ENCODE peak calls at places on chromosomes 1 and 21, in eight cellular contexts. One of them, this sample, is unnamed.

GRCh38 chr1:241706967-241707366 is 54.9 kb downstream of the WDR64 start:
- DNase-seq in CD4-positive, alpha-beta T cell: peak
- DNase-seq in RWPE1: peak
- DNase-seq in AG04450: no peak
- DNase-seq in fibroblast of lung: no peak
- DNase-seq in endothelial cell: no peak
- DNase-seq in adrenal gland: no peak
- DNase-seq in retinal pigment epithelial cell: no peak
- DNase-seq in this sample: no peak

GRCh38 chr1:7207875-7208646 is 422.8 kb downstream of the CAMTA1 start:
- DNase-seq in retinal pigment epithelial cell: peak
- DNase-seq in AG04450: no peak
- DNase-seq in adrenal gland: peak
- DNase-seq in fibroblast of lung: peak
- DNase-seq in CD4-positive, alpha-beta T cell: no peak
- DNase-seq in endothelial cell: peak
- DNase-seq in RWPE1: peak
- DNase-seq in this sample: peak

GRCh38 chr21:25186278-25186677 is 421.0 kb downstream of the MRPL39 start:
- DNase-seq in CD4-positive, alpha-beta T cell: no peak
- DNase-seq in fibroblast of lung: peak
- DNase-seq in RWPE1: no peak
- DNase-seq in endothelial cell: no peak
- DNase-seq in adrenal gland: peak
- DNase-seq in AG04450: no peak
- DNase-seq in retinal pigment epithelial cell: no peak
- DNase-seq in this sample: no peak

GRCh38 chr1:151612506-151613274 is 840 bp downstream of the SNX27 start:
- DNase-seq in CD4-positive, alpha-beta T cell: no peak
- DNase-seq in fibroblast of lung: peak
- DNase-seq in endothelial cell: peak
- DNase-seq in adrenal gland: peak
- DNase-seq in RWPE1: peak
- DNase-seq in AG04450: no peak
- DNase-seq in retinal pigment epithelial cell: no peak
- DNase-seq in this sample: peak

GRCh38 chr1:3313579-3313955 is 140.9 kb upstream of the ARHGEF16 start:
- DNase-seq in fibroblast of lung: peak
- DNase-seq in retinal pigment epithelial cell: peak
- DNase-seq in endothelial cell: no peak
- DNase-seq in AG04450: peak
- DNase-seq in RWPE1: peak
- DNase-seq in adrenal gland: peak
- DNase-seq in CD4-positive, alpha-beta T cell: no peak
- DNase-seq in this sample: no peak

GRCh38 chr1:33918368-33918767 is 54.5 kb downstream of the HMGB4 start:
- DNase-seq in RWPE1: no peak
- DNase-seq in retinal pigment epithelial cell: no peak
- DNase-seq in AG04450: peak
- DNase-seq in adrenal gland: no peak
- DNase-seq in fibroblast of lung: peak
- DNase-seq in CD4-positive, alpha-beta T cell: no peak
- DNase-seq in endothelial cell: no peak
- DNase-seq in this sample: no peak

GRCh38 chr21:46317710-46318463 is 5.8 kb downstream of the C21orf58 start:
- DNase-seq in adrenal gland: no peak
- DNase-seq in RWPE1: no peak
- DNase-seq in retinal pigment epithelial cell: no peak
- DNase-seq in fibroblast of lung: no peak
- DNase-seq in CD4-positive, alpha-beta T cell: no peak
- DNase-seq in AG04450: no peak
- DNase-seq in endothelial cell: no peak
- DNase-seq in this sample: no peak

GRCh38 chr1:219788091-219788490 is 140.3 kb downstream of the SLC30A10 start:
- DNase-seq in adrenal gland: no peak
- DNase-seq in fibroblast of lung: no peak
- DNase-seq in AG04450: no peak
- DNase-seq in retinal pigment epithelial cell: no peak
- DNase-seq in RWPE1: no peak
- DNase-seq in endothelial cell: no peak
- DNase-seq in CD4-positive, alpha-beta T cell: no peak
- DNase-seq in this sample: no peak

GRCh38 chr1:244304156-244304555 is 147.6 kb downstream of the ADSS2 start:
- DNase-seq in RWPE1: no peak
- DNase-seq in retinal pigment epithelial cell: no peak
- DNase-seq in adrenal gland: no peak
- DNase-seq in fibroblast of lung: no peak
- DNase-seq in endothelial cell: no peak
- DNase-seq in AG04450: no peak
- DNase-seq in CD4-positive, alpha-beta T cell: no peak
- DNase-seq in this sample: no peak

GRCh38 chr1:105072446-105072845 is 1322.7 kb downstream of the AMY1C start:
- DNase-seq in endothelial cell: no peak
- DNase-seq in fibroblast of lung: no peak
- DNase-seq in RWPE1: no peak
- DNase-seq in adrenal gland: no peak
- DNase-seq in AG04450: no peak
- DNase-seq in retinal pigment epithelial cell: no peak
- DNase-seq in CD4-positive, alpha-beta T cell: no peak
- DNase-seq in this sample: no peak

GRCh38 chr1:105073660-105074059 is 1324.0 kb downstream of the AMY1C start:
- DNase-seq in adrenal gland: no peak
- DNase-seq in RWPE1: peak
- DNase-seq in AG04450: no peak
- DNase-seq in fibroblast of lung: no peak
- DNase-seq in endothelial cell: no peak
- DNase-seq in retinal pigment epithelial cell: no peak
- DNase-seq in CD4-positive, alpha-beta T cell: no peak
- DNase-seq in this sample: no peak

GRCh38 chr1:105072850-105073249 is 1323.2 kb downstream of the AMY1C start:
- DNase-seq in fibroblast of lung: no peak
- DNase-seq in AG04450: no peak
- DNase-seq in adrenal gland: no peak
- DNase-seq in endothelial cell: no peak
- DNase-seq in RWPE1: no peak
- DNase-seq in retinal pigment epithelial cell: no peak
- DNase-seq in CD4-positive, alpha-beta T cell: no peak
- DNase-seq in this sample: no peak
- TF ChIP-seq CTCF in fibroblast of lung: no peak
- TF ChIP-seq CTCF in AG04450: no peak
- TF ChIP-seq CTCF in adrenal gland: no peak
- TF ChIP-seq CTCF in endothelial cell: no peak
- TF ChIP-seq CTCF in RWPE1: no peak
- TF ChIP-seq CTCF in retinal pigment epithelial cell: no peak
- TF ChIP-seq CTCF in CD4-positive, alpha-beta T cell: no peak
- TF ChIP-seq CTCF in this sample: no peak

GRCh38 chr1:115134850-115135484 is 45.7 kb upstream of the TSPAN2 start:
- DNase-seq in endothelial cell: no peak
- DNase-seq in AG04450: peak
- DNase-seq in RWPE1: peak
- DNase-seq in CD4-positive, alpha-beta T cell: no peak
- DNase-seq in retinal pigment epithelial cell: peak
- DNase-seq in fibroblast of lung: peak
- DNase-seq in adrenal gland: no peak
- DNase-seq in this sample: no peak
- TF ChIP-seq CTCF in endothelial cell: no peak
- TF ChIP-seq CTCF in AG04450: peak
- TF ChIP-seq CTCF in RWPE1: no peak
- TF ChIP-seq CTCF in CD4-positive, alpha-beta T cell: no peak
- TF ChIP-seq CTCF in retinal pigment epithelial cell: peak
- TF ChIP-seq CTCF in fibroblast of lung: no peak
- TF ChIP-seq CTCF in adrenal gland: no peak
- TF ChIP-seq CTCF in this sample: no peak

GRCh38 chr1:23019851-23020625 is 770 bp downstream of the KDM1A start:
- DNase-seq in retinal pigment epithelial cell: peak
- DNase-seq in fibroblast of lung: peak
- DNase-seq in RWPE1: peak
- DNase-seq in CD4-positive, alpha-beta T cell: no peak
- DNase-seq in AG04450: no peak
- DNase-seq in endothelial cell: peak
- DNase-seq in adrenal gland: peak
- DNase-seq in this sample: peak

GRCh38 chr1:23020731-23021130 is 1.5 kb downstream of the KDM1A start:
- DNase-seq in RWPE1: no peak
- DNase-seq in CD4-positive, alpha-beta T cell: no peak
- DNase-seq in AG04450: no peak
- DNase-seq in fibroblast of lung: peak
- DNase-seq in adrenal gland: no peak
- DNase-seq in retinal pigment epithelial cell: no peak
- DNase-seq in endothelial cell: no peak
- DNase-seq in this sample: no peak

GRCh38 chr1:23021834-23022233 is 2.6 kb downstream of the KDM1A start:
- DNase-seq in adrenal gland: no peak
- DNase-seq in CD4-positive, alpha-beta T cell: no peak
- DNase-seq in retinal pigment epithelial cell: no peak
- DNase-seq in RWPE1: no peak
- DNase-seq in fibroblast of lung: no peak
- DNase-seq in AG04450: no peak
- DNase-seq in endothelial cell: no peak
- DNase-seq in this sample: no peak

GRCh38 chr1:23018661-23019093 is 591 bp upstream of the KDM1A start:
- DNase-seq in adrenal gland: no peak
- DNase-seq in retinal pigment epithelial cell: no peak
- DNase-seq in RWPE1: peak
- DNase-seq in fibroblast of lung: no peak
- DNase-seq in AG04450: no peak
- DNase-seq in endothelial cell: no peak
- DNase-seq in CD4-positive, alpha-beta T cell: no peak
- DNase-seq in this sample: no peak

DNA sequence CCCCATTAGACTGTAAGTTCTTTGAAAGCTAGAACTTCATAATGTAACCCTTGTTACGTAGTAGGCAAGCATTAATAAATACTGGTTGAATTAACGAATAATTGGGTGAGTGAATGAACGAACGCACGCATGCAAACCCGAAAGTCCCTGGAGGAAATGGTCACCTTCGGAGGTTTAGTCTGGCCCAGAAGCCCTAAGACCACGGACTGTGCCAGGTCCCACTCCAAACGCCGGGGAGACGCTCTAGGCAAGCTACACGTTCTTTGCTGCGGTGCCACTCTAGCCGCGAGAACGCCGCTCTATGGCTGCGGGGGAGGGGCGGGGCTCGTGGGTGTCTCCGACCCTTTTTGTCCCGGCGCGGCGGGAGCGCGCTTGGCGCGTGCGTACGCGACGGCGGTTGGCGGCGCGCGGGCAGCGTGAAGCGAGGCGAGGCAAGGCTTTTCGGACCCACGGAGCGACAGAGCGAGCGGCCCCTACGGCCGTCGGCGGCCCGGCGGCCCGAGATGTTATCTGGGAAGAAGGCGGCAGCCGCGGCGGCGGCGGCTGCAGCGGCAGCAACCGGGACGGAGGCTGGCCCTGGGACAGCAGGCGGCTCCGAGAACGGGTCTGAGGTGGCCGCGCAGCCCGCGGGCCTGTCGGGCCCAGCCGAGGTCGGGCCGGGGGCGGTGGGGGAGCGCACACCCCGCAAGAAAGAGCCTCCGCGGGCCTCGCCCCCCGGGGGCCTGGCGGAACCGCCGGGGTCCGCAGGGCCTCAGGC is at the start of gene KDM1A:
- DNase-seq in adrenal gland: peak
- DNase-seq in endothelial cell: peak
- DNase-seq in RWPE1: peak
- DNase-seq in retinal pigment epithelial cell: peak
- DNase-seq in CD4-positive, alpha-beta T cell: peak
- DNase-seq in fibroblast of lung: peak
- DNase-seq in AG04450: peak
- DNase-seq in this sample: peak
- TF ChIP-seq CTCF in adrenal gland: no peak
- TF ChIP-seq CTCF in endothelial cell: no peak
- TF ChIP-seq CTCF in RWPE1: peak
- TF ChIP-seq CTCF in retinal pigment epithelial cell: no peak
- TF ChIP-seq CTCF in CD4-positive, alpha-beta T cell: peak
- TF ChIP-seq CTCF in fibroblast of lung: no peak
- TF ChIP-seq CTCF in AG04450: peak
- TF ChIP-seq CTCF in this sample: no peak

DNA sequence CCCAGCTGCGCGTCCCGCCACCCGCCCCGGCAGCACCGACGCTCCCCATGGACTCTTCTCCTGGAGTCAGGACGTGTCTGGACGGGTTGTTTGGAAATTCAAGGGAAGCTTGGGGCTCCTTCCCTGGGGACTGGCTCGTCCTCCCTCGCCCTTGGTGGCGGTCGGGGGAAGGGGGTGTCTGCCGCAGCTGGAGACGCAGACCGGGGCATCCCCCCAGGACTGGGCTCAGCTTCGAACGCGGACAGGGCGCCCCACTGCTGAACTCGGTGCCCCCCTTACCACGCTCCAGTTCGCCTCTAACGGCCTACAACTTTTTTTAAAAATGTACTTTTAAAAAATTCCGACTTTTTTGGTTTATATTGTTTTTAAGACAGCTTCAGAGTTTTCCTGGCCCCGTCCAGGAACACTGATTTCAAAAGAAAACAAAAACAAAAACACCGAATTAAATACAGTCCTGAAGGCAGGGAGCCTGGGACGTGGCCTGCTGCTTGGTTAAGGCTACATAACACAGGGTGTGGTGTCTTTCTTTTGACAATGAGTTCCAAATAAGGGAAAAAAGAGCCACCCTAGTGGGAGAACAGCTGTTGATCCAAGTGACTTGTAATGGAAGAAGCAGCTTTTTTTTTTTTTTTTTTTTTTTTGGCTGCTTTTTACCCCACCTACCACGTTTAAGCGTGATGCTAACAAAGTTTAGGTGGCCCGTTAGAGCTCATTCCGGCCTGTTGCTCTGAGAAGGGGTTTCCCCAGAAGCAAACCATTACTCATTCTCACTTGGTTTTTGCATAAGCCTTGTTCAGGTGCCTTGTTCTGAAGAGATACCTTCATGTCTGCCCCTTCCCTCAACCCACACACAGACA is 862 bp upstream of the DIPK1A start:
- DNase-seq in RWPE1: peak
- DNase-seq in endothelial cell: peak
- DNase-seq in adrenal gland: peak
- DNase-seq in CD4-positive, alpha-beta T cell: peak
- DNase-seq in retinal pigment epithelial cell: no peak
- DNase-seq in AG04450: no peak
- DNase-seq in fibroblast of lung: peak
- DNase-seq in this sample: no peak
- TF ChIP-seq CTCF in RWPE1: no peak
- TF ChIP-seq CTCF in endothelial cell: no peak
- TF ChIP-seq CTCF in adrenal gland: no peak
- TF ChIP-seq CTCF in CD4-positive, alpha-beta T cell: no peak
- TF ChIP-seq CTCF in retinal pigment epithelial cell: no peak
- TF ChIP-seq CTCF in AG04450: no peak
- TF ChIP-seq CTCF in fibroblast of lung: no peak
- TF ChIP-seq CTCF in this sample: peak